ENCODE peak calls at places on chromosomes 6 and 20, in nine cellular contexts. S is neuronal stem cell, H is nephron progenitor cell, W is HuH-7.5, U is heart left ventricle, G is NCI-H1092 treated with DMSO at 0.1 percent for 48 hours, F is GM23248, Z is endothelial cell, L is B cell. Q is an unnamed sample.
A peak's percentile ranks its signal among the peaks of the same experiment; 100 is the strongest.

GRCh38 chr6:53309059-53309896 is 39.5 kb downstream of the ELOVL5 start:
- DNase-seq in S (no peak), H (no peak), W (no peak), U (peak; percentile 23), G (peak; percentile 55), F (peak; percentile 54), Z (no peak), L (no peak), Q (no peak)

GRCh38 chr6:169170583-169170955 is 83.1 kb downstream of the THBS2 start:
- DNase-seq in S (no peak), H (no peak), W (no peak), U (no peak), G (no peak), F (no peak), Z (no peak), L (no peak), Q (peak; percentile 53)

GRCh38 chr6:136989591-136990578 is 54.9 kb downstream of the IL20RA start:
- DNase-seq in S (no peak), H (peak; percentile 56), W (no peak), U (peak; percentile 39), G (peak; percentile 83), F (peak; percentile 28), Z (peak; percentile 24), L (no peak), Q (peak; percentile 76)

GRCh38 chr6:32369678-32370077 is 2.0 kb downstream of the TSBP1 start:
- DNase-seq in S (no peak), H (no peak), W (no peak), U (no peak), G (no peak), F (peak; percentile 94), Z (no peak), L (no peak), Q (no peak)

GRCh38 chr20:2658414-2659354 is 5.3 kb downstream of the IDH3B start:
- DNase-seq in S (no peak), H (no peak), W (no peak), U (no peak), G (no peak), F (no peak), Z (no peak), L (no peak), Q (no peak)

GRCh38 chr6:132404736-132405135 is 3.5 kb upstream of the MOXD1 start:
- DNase-seq in S (no peak), H (no peak), W (no peak), U (no peak), G (no peak), F (peak; percentile 60), Z (no peak), L (no peak), Q (no peak)

GRCh38 chr6:36545767-36546663 is 1.3 kb downstream of the STK38 start:
- DNase-seq in S (no peak), H (no peak), W (no peak), U (no peak), G (no peak), F (peak; percentile 69), Z (peak; percentile 4), L (no peak), Q (no peak)

GRCh38 chr6:150269857-150270223 is 99.0 kb upstream of the IYD start:
- DNase-seq in S (no peak), H (no peak), W (no peak), U (no peak), G (no peak), F (peak; percentile 92), Z (no peak), L (no peak), Q (no peak)

GRCh38 chr20:38043512-38044300 is 10.2 kb downstream of the RPRD1B start:
- DNase-seq in S (no peak), H (no peak), W (no peak), U (no peak), G (no peak), F (peak; percentile 91), Z (no peak), L (no peak), Q (no peak)

GRCh38 chr6:26223677-26224546 is 136.7 kb downstream of the HFE start:
- DNase-seq in S (peak; percentile 74), H (peak; percentile 66), W (no peak), U (peak; percentile 71), G (peak; percentile 73), F (peak; percentile 86), Z (no peak), L (peak; percentile 67), Q (no peak)

GRCh38 chr6:54274383-54274782 is 33.9 kb upstream of the TINAG start:
- DNase-seq in S (no peak), H (no peak), W (no peak), U (no peak), G (no peak), F (no peak), Z (no peak), L (no peak), Q (no peak)

GRCh38 chr20:3980260-3981131 is 34.9 kb downstream of the RNF24 start:
- DNase-seq in S (no peak), H (no peak), W (peak; percentile 49), U (peak; percentile 14), G (no peak), F (peak; percentile 87), Z (no peak), L (peak; percentile 41), Q (no peak)

GRCh38 chr20:1863296-1863695 is 31.9 kb upstream of the SIRPA start:
- DNase-seq in S (no peak), H (no peak), W (no peak), U (no peak), G (no peak), F (no peak), Z (no peak), L (no peak), Q (no peak)

GRCh38 chr6:166751051-166751595 is 124.1 kb upstream of the RPS6KA2 start:
- DNase-seq in S (no peak), H (peak; percentile 45), W (no peak), U (no peak), G (no peak), F (no peak), Z (no peak), L (peak; percentile 84), Q (peak; percentile 78)

GRCh38 chr20:41218466-41218865 is 81.1 kb downstream of the PLCG1 start:
- DNase-seq in S (no peak), H (no peak), W (no peak), U (no peak), G (no peak), F (peak; percentile 86), Z (no peak), L (no peak), Q (no peak)

GRCh38 chr20:22403860-22404608 is 180.3 kb downstream of the FOXA2 start:
- DNase-seq in S (peak; percentile 20), H (no peak), W (no peak), U (no peak), G (peak; percentile 85), F (peak; percentile 15), Z (no peak), L (no peak), Q (no peak)

GRCh38 chr6:118198746-118199145 is 291.7 kb downstream of the SLC35F1 start:
- DNase-seq in S (no peak), H (no peak), W (no peak), U (no peak), G (no peak), F (peak; percentile 52), Z (no peak), L (no peak), Q (no peak)

GRCh38 chr6:33958208-33958862 is 154.5 kb upstream of the MLN start:
- DNase-seq in S (peak; percentile 43), H (peak; percentile 47), W (no peak), U (no peak), G (peak; percentile 18), F (peak; percentile 8), Z (peak; percentile 35), L (peak; percentile 32), Q (peak; percentile 65)

GRCh38 chr20:60372282-60372681 is 414.1 kb downstream of the CDH26 start:
- DNase-seq in S (no peak), H (no peak), W (no peak), U (no peak), G (peak; percentile 60), F (no peak), Z (no peak), L (no peak), Q (no peak)

GRCh38 chr6:137291441-137291840 is 72.3 kb upstream of the IFNGR1 start:
- DNase-seq in S (no peak), H (no peak), W (no peak), U (peak; percentile 60), G (no peak), F (peak; percentile 14), Z (no peak), L (no peak), Q (no peak)

GRCh38 chr6:2952557-2953095 is 18.7 kb downstream of the SERPINB6 start:
- DNase-seq in S (peak; percentile 70), H (peak; percentile 82), W (peak; percentile 46), U (peak; percentile 75), G (peak; percentile 29), F (peak; percentile 93), Z (peak; percentile 90), L (peak; percentile 65), Q (peak; percentile 89)

GRCh38 chr6:79764758-79765157 is 133.6 kb downstream of the SH3BGRL2 start:
- DNase-seq in S (no peak), H (no peak), W (no peak), U (no peak), G (no peak), F (peak; percentile 11), Z (no peak), L (no peak), Q (no peak)

GRCh38 chr6:118774596-118774995 is 119.4 kb upstream of the ASF1A start:
- DNase-seq in S (no peak), H (no peak), W (no peak), U (no peak), G (no peak), F (peak; percentile 48), Z (no peak), L (no peak), Q (no peak)

GRCh38 chr20:34165246-34165645 is 53.2 kb upstream of the EIF2S2 start:
- DNase-seq in S (no peak), H (no peak), W (no peak), U (no peak), G (no peak), F (no peak), Z (no peak), L (no peak), Q (no peak)

GRCh38 chr6:169162968-169163903 is 90.4 kb downstream of the THBS2 start:
- DNase-seq in S (no peak), H (no peak), W (no peak), U (no peak), G (no peak), F (peak; percentile 99), Z (no peak), L (no peak), Q (peak; percentile 31)

GRCh38 chr20:60139663-60140446 is 181.6 kb downstream of the CDH26 start:
- DNase-seq in S (no peak), H (no peak), W (no peak), U (no peak), G (peak; percentile 7), F (no peak), Z (no peak), L (no peak), Q (no peak)

GRCh38 chr6:137661601-137662000 is 167.4 kb upstream of the OLIG3 start:
- DNase-seq in S (no peak), H (no peak), W (no peak), U (peak; percentile 33), G (no peak), F (peak; percentile 52), Z (peak; percentile 11), L (peak; percentile 62), Q (no peak)

GRCh38 chr6:145964948-145965366 is 799 bp upstream of the SHPRH start:
- DNase-seq in S (no peak), H (no peak), W (no peak), U (no peak), G (peak; percentile 34), F (peak; percentile 10), Z (no peak), L (no peak), Q (no peak)

GRCh38 chr6:37021356-37022129 is 16.1 kb downstream of the FGD2 start:
- DNase-seq in S (no peak), H (no peak), W (no peak), U (no peak), G (no peak), F (peak; percentile 60), Z (peak; percentile 58), L (peak; percentile 31), Q (no peak)

GRCh38 chr6:9554351-9554750 is 860.5 kb downstream of the TFAP2A start:
- DNase-seq in S (no peak), H (no peak), W (no peak), U (no peak), G (no peak), F (no peak), Z (no peak), L (no peak), Q (no peak)

GRCh38 chr20:52105045-52105572 is 86.5 kb downstream of the ZFP64 start:
- DNase-seq in S (peak; percentile 40), H (peak; percentile 80), W (peak; percentile 65), U (no peak), G (no peak), F (peak; percentile 47), Z (peak; percentile 56), L (no peak), Q (peak; percentile 66)

Q was measured in Right ventricle myocardium inferior.